ENCODE peak calls at places on chromosomes 13 and 19, in ten cellular contexts. M is body of pancreas, H is uterus, E is IMR-90, X is sigmoid colon, W is adrenal gland, F is stomach, Y is breast epithelium, G is A549, P is thyroid gland. S is an unnamed sample. For H3K4me1, the result is how much of the 10 kb centered on the place peaks cover.

GRCh38 chr13:85833938-85834337 is 34.7 kb upstream of the SLITRK6 start:
- DNase-seq in M (no peak), H (no peak), E (no peak), X (no peak), W (no peak), F (no peak), Y (no peak), G (no peak), P (no peak), S (no peak)

GRCh38 chr19:46000497-46001246 is 5.4 kb downstream of the CCDC61 start:
- DNase-seq in M (peak), H (no peak), E (no peak), X (no peak), W (peak), F (peak), Y (peak), G (no peak), P (peak), S (peak)

GRCh38 chr19:35118268-35119026 is 2.8 kb downstream of the FXYD3 start:
- DNase-seq in M (peak), H (no peak), E (no peak), X (no peak), W (no peak), F (peak), Y (no peak), G (no peak), P (no peak), S (no peak)

GRCh38 chr13:77751513-77752456 is 54.3 kb downstream of the SLAIN1 start:
- DNase-seq in M (peak), H (no peak), E (peak), X (no peak), W (peak), F (no peak), Y (no peak), G (peak), P (peak), S (peak)

GRCh38 chr13:32669030-32669646 is 82.9 kb downstream of the PDS5B start:
- DNase-seq in M (no peak), H (no peak), E (peak), X (no peak), W (no peak), F (no peak), Y (no peak), G (peak), P (no peak), S (no peak)

GRCh38 chr19:53942001-53942786 is 20.5 kb upstream of the CACNG8 start:
- DNase-seq in M (no peak), H (no peak), E (no peak), X (no peak), W (no peak), F (no peak), Y (no peak), G (peak), P (no peak), S (peak)

GRCh38 chr19:17577698-17578097 is 22.2 kb downstream of the COLGALT1 start:
- DNase-seq in M (no peak), H (no peak), E (no peak), X (no peak), W (no peak), F (no peak), Y (no peak), G (no peak), P (no peak), S (no peak)

GRCh38 chr13:48908381-48909087 is 67.2 kb upstream of the FNDC3A start:
- DNase-seq in M (no peak), H (no peak), E (peak), X (no peak), W (peak), F (no peak), Y (no peak), G (peak), P (peak), S (no peak)

GRCh38 chr19:55304279-55304978 is 20.6 kb downstream of the BRSK1 start:
- DNase-seq in M (no peak), H (no peak), E (no peak), X (no peak), W (no peak), F (peak), Y (no peak), G (peak), P (no peak), S (peak)

GRCh38 chr19:16325161-16325527 is 518 bp downstream of the KLF2 start:
- DNase-seq in M (no peak), H (peak), E (no peak), X (peak), W (peak), F (no peak), Y (no peak), G (peak), P (no peak), S (peak)

GRCh38 chr13:97252735-97253134 is 30.6 kb downstream of the MBNL2 start:
- DNase-seq in M (no peak), H (no peak), E (no peak), X (no peak), W (no peak), F (no peak), Y (no peak), G (no peak), P (no peak), S (no peak)
- TF ChIP-seq POLR2A in M (no peak), H (no peak), E (no peak), X (no peak), W (no peak), F (no peak), Y (no peak), G (no peak), P (no peak), S (no peak)

DNA sequence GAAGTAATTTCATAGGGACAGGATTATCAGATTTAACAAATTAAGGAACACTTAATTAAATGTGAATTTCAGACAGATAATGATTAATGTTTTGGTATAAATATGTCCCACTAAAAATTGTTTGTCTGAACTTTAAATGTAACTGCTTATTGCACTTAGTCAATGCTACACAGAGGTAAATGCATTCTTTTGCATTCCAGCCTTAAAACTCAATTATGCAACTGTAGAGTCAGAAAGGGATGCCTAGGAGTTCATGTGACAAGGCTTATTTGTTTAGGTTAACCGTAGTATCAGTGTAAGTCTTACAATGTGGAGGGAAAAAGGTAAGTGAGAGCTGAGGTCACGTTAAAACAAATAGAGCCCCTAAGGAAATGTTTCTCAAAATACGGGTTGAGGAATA is 347.2 kb upstream of the ARGLU1 start:
- DNase-seq in M (no peak), H (no peak), E (no peak), X (no peak), W (no peak), F (no peak), Y (no peak), G (no peak), P (no peak), S (no peak)
- H3K4me1 ChIP-seq in M (under half), H (under half), E (under half), X (under half), W (under half), F (under half), Y (under half), G (under half), P (under half), S (under half)

GRCh38 chr19:12873891-12874745 is 7.1 kb downstream of the DNASE2 start:
- DNase-seq in M (no peak), H (no peak), E (no peak), X (no peak), W (no peak), F (no peak), Y (no peak), G (no peak), P (no peak), S (no peak)
- H3K4me3 ChIP-seq in M (no peak), H (no peak), E (no peak), X (no peak), W (no peak), F (peak), Y (no peak), G (no peak), P (no peak), S (peak)

GRCh38 chr19:4800591-4801081 is 9.1 kb downstream of the FEM1A start:
- DNase-seq in M (peak), H (no peak), E (no peak), X (no peak), W (no peak), F (peak), Y (peak), G (no peak), P (no peak), S (no peak)
- TF ChIP-seq POLR2A in M (no peak), H (no peak), E (no peak), X (no peak), W (no peak), F (no peak), Y (no peak), G (no peak), P (no peak), S (no peak)

GRCh38 chr13:110277357-110277950 is 29.5 kb downstream of the COL4A1 start:
- DNase-seq in M (no peak), H (no peak), E (no peak), X (peak), W (no peak), F (no peak), Y (no peak), G (no peak), P (no peak), S (no peak)
- H3K4me1 ChIP-seq in M (under half), H (under half), E (under half), X (half or more), W (under half), F (under half), Y (under half), G (under half), P (under half), S (under half)

GRCh38 chr13:39144941-39145533 is 106.8 kb downstream of the NHLRC3 start:
- DNase-seq in M (peak), H (peak), E (peak), X (peak), W (peak), F (peak), Y (peak), G (peak), P (peak), S (peak)
- H3K4me3 ChIP-seq in M (no peak), H (no peak), E (no peak), X (no peak), W (no peak), F (no peak), Y (no peak), G (no peak), P (no peak), S (no peak)

DNA sequence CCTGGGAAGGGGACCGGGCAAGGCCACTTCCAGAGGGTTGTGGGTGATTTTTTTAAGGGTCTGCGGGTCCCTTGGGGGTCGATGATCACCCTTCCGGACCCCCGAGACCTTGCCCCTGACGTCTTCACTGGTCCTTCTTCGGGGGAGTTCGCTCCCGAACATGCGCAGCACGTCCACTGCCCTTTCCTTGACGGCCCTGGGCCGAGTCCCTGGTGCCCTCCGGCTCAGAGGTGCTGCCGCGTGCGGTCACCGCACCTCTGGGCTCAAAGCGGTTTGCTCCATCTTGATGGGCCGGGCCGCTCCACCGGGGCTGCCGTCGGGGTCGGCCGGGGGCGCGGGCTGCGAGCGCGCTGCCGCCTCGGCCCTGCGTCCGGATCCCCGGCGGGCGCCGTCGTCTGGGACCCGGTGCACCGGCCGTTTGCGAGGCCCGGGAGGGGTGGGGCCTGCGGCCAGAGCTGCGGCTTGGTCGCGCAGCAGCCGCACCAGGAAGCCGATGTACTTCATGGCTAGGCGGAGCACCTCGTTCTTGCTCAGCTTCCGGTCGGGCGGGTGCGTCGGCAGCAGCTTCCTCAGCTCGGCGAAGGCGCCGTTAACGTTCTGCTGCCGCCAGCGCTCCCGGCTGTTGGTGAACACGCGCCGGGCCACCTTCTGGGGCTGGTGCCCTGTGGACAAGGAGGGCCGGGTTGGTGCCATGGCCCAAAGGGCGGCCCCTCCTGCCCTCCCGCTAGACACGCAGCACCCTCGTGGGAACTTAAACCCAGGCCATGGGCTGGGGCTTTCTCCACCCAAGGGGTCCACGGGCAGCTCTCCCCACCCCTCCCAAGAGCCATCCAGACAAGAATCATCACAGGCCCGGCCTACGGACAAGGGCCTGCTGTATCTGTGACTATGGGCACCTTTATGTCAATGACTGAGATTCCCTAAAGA is 3.3 kb downstream of the LYL1 start:
- DNase-seq in M (peak), H (peak), E (no peak), X (peak), W (peak), F (peak), Y (no peak), G (no peak), P (peak), S (peak)
- TF ChIP-seq POLR2A in M (no peak), H (peak), E (no peak), X (no peak), W (no peak), F (no peak), Y (no peak), G (no peak), P (peak), S (no peak)

GRCh38 chr19:13053238-13053637 is 49.4 kb downstream of the LYL1 start:
- DNase-seq in M (no peak), H (no peak), E (no peak), X (no peak), W (no peak), F (no peak), Y (no peak), G (no peak), P (no peak), S (no peak)

GRCh38 chr19:13055213-13056051 is 47.2 kb downstream of the LYL1 start:
- DNase-seq in M (peak), H (peak), E (peak), X (peak), W (no peak), F (peak), Y (peak), G (no peak), P (peak), S (peak)

GRCh38 chr19:13056052-13056660 is 46.5 kb downstream of the LYL1 start:
- DNase-seq in M (no peak), H (peak), E (peak), X (peak), W (no peak), F (peak), Y (peak), G (no peak), P (peak), S (peak)

GRCh38 chr19:13053761-13054604 is 48.7 kb downstream of the LYL1 start:
- DNase-seq in M (peak), H (peak), E (peak), X (peak), W (peak), F (peak), Y (peak), G (peak), P (peak), S (peak)

GRCh38 chr19:13054605-13055212 is 47.9 kb downstream of the LYL1 start:
- DNase-seq in M (no peak), H (no peak), E (no peak), X (peak), W (no peak), F (no peak), Y (no peak), G (no peak), P (peak), S (peak)
- H3K4me1 ChIP-seq in M (half or more), H (half or more), E (half or more), X (half or more), W (under half), F (half or more), Y (half or more), G (under half), P (half or more), S (half or more)

DNA sequence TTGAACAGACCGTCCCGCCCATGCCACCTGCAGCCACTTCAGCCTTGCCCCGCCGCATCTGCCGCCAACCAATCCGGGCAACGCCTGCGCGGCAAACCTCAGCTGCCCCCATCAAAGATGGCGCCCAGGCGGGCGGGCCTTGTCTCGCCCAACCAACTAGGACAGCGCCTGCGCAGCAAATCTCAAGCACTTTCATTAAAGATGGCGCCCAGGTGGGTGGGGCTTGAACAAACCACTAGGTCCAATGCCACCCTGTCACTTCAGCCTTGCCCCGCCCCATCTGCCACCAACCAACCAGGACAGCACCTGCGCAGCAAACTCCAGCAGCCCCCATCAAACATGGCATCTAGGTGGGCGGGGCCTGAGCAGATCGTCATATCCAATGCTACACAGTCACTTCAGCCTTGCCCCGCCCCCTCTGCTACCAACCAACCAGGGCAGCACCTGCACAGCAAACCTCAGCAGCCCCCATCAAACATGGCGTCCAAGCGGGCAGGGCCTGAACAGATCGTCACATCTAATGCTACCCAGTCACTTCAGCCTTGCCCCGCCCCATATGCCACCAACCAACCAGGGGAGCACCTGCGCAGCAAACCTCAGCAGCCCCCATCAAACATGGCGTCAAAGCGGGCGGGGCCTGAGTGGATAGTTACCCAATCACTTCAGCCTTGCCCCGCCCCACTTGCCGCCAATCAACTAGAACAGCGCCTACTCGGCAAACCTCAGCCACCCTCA is 1.4 kb downstream of the PEG3 start:
- DNase-seq in M (peak), H (peak), E (no peak), X (peak), W (peak), F (peak), Y (peak), G (peak), P (peak), S (peak)
- H3K4me3 ChIP-seq in M (no peak), H (peak), E (no peak), X (peak), W (peak), F (peak), Y (peak), G (no peak), P (no peak), S (peak)

GRCh38 chr19:18865973-18866799 is 29.8 kb downstream of the CERS1 start:
- DNase-seq in M (no peak), H (peak), E (peak), X (no peak), W (peak), F (peak), Y (no peak), G (peak), P (peak), S (peak)
- TF ChIP-seq POLR2A in M (no peak), H (peak), E (no peak), X (no peak), W (no peak), F (no peak), Y (no peak), G (no peak), P (no peak), S (no peak)

S was measured in testis.